ENCODE peak calls at places on chromosomes 7 and 10, in ten cellular contexts. F, W, R, J, T, D, P, C, B and A are unnamed samples.

GRCh38 chr7:55124989-55125875 is 106.4 kb downstream of the EGFR start:
- DNase-seq in F (peak), W (no peak), R (no peak), J (no peak), T (no peak), D (no peak), P (no peak), C (no peak), B (no peak), A (no peak)

GRCh38 chr10:14578060-14578952 is 196.4 kb downstream of the FAM107B start:
- DNase-seq in F (peak), W (no peak), R (no peak), J (no peak), T (no peak), D (no peak), P (peak), C (no peak), B (peak), A (no peak)

GRCh38 chr10:75512534-75512933 is 81.1 kb downstream of the LRMDA start:
- DNase-seq in F (peak), W (no peak), R (peak), J (no peak), T (no peak), D (no peak), P (peak), C (no peak), B (peak), A (no peak)

GRCh38 chr10:106708521-106708920 is 456.0 kb downstream of the SORCS1 start:
- DNase-seq in F (no peak), W (no peak), R (no peak), J (no peak), T (no peak), D (no peak), P (no peak), C (no peak), B (no peak), A (no peak)

GRCh38 chr7:44470080-44470479 is 20.4 kb downstream of the NUDCD3 start:
- DNase-seq in F (peak), W (no peak), R (no peak), J (no peak), T (no peak), D (no peak), P (no peak), C (no peak), B (peak), A (peak)

GRCh38 chr7:24902276-24902675 is 77.7 kb downstream of the OSBPL3 start:
- DNase-seq in F (peak), W (no peak), R (no peak), J (no peak), T (no peak), D (no peak), P (no peak), C (no peak), B (no peak), A (no peak)

GRCh38 chr10:57303567-57303966 is 942.5 kb upstream of the ZWINT start:
- DNase-seq in F (no peak), W (no peak), R (no peak), J (no peak), T (no peak), D (peak), P (no peak), C (no peak), B (no peak), A (no peak)

GRCh38 chr7:149772821-149773425 is 465 bp downstream of the ZNF467 start:
- DNase-seq in F (no peak), W (no peak), R (no peak), J (no peak), T (peak), D (peak), P (no peak), C (peak), B (no peak), A (peak)

GRCh38 chr10:52779541-52780390 is 7.2 kb upstream of the MBL2 start:
- DNase-seq in F (peak), W (no peak), R (peak), J (no peak), T (peak), D (peak), P (no peak), C (peak), B (peak), A (peak)

GRCh38 chr7:25894902-25895791 is 256.9 kb upstream of the NFE2L3 start:
- DNase-seq in F (peak), W (peak), R (peak), J (peak), T (peak), D (peak), P (no peak), C (peak), B (peak), A (peak)

GRCh38 chr7:22601028-22601795 is 101.2 kb upstream of the STEAP1B start:
- DNase-seq in F (no peak), W (no peak), R (no peak), J (no peak), T (no peak), D (no peak), P (no peak), C (no peak), B (no peak), A (no peak)